ENCODE peak calls at places on chromosomes 2 and 18, in five cellular contexts. H, R, F, D and Q are unnamed samples. For H3K4me1, the result is how much of the 10 kb centered on the place peaks cover.

GRCh38 chr2:9260411-9261037 is 53.9 kb downstream of the ASAP2 start:
- DNase-seq in H (no peak), R (no peak), F (no peak), D (peak), Q (no peak)

GRCh38 chr2:54708584-54709340 is 14.7 kb upstream of the EML6 start:
- DNase-seq in H (peak), R (no peak), F (no peak), D (peak), Q (no peak)

GRCh38 chr2:230905448-230906430 is 19.3 kb downstream of the GPR55 start:
- DNase-seq in H (no peak), R (peak), F (peak), D (no peak), Q (peak)

GRCh38 chr2:237791977-237792727 is 6.4 kb upstream of the RBM44 start:
- DNase-seq in H (peak), R (peak), F (no peak), D (no peak), Q (no peak)

GRCh38 chr2:68734688-68735525 is at the start of gene ARHGAP25:
- DNase-seq in H (no peak), R (no peak), F (no peak), D (no peak), Q (peak)

GRCh38 chr2:190572251-190572650 is 37.7 kb upstream of the NEMP2 start:
- DNase-seq in H (no peak), R (no peak), F (no peak), D (no peak), Q (no peak)

GRCh38 chr2:54331095-54331835 is 75.2 kb upstream of the TSPYL6 start:
- DNase-seq in H (peak), R (no peak), F (no peak), D (no peak), Q (no peak)

GRCh38 chr2:16121986-16122390 is 181.6 kb downstream of the MYCN start:
- DNase-seq in H (no peak), R (no peak), F (no peak), D (no peak), Q (no peak)

GRCh38 chr2:64629875-64630274 is 23.8 kb downstream of the SERTAD2 start:
- DNase-seq in H (no peak), R (no peak), F (no peak), D (no peak), Q (no peak)

GRCh38 chr2:146940016-146940685 is 904.7 kb upstream of the ACVR2A start:
- DNase-seq in H (no peak), R (no peak), F (no peak), D (peak), Q (no peak)

GRCh38 chr2:236940497-236940896 is 145.2 kb upstream of the COPS8 start:
- DNase-seq in H (no peak), R (no peak), F (no peak), D (no peak), Q (no peak)

GRCh38 chr2:3480352-3481010 is 38.9 kb downstream of the ADI1 start:
- DNase-seq in H (no peak), R (peak), F (no peak), D (no peak), Q (no peak)

GRCh38 chr18:45728341-45729010 is 4.5 kb downstream of the SLC14A1 start:
- DNase-seq in H (no peak), R (no peak), F (no peak), D (no peak), Q (no peak)

GRCh38 chr2:8657423-8658062 is 24.3 kb upstream of the ID2 start:
- DNase-seq in H (no peak), R (no peak), F (no peak), D (no peak), Q (no peak)

GRCh38 chr2:173171924-173172643 is 96.4 kb downstream of the MAP3K20 start:
- DNase-seq in H (no peak), R (no peak), F (no peak), D (no peak), Q (no peak)

GRCh38 chr2:8515390-8515761 is 166.5 kb upstream of the ID2 start:
- DNase-seq in H (no peak), R (no peak), F (no peak), D (no peak), Q (peak)

GRCh38 chr2:197273485-197273884 is 37.1 kb downstream of the ANKRD44 start:
- DNase-seq in H (no peak), R (no peak), F (no peak), D (no peak), Q (no peak)

GRCh38 chr2:134229540-134229939 is 24.3 kb upstream of the MGAT5 start:
- DNase-seq in H (no peak), R (no peak), F (no peak), D (no peak), Q (no peak)
- H3K4me1 ChIP-seq in H (under half), R (under half), F (under half), D (under half), Q (under half)

GRCh38 chr2:238847841-238848565 is at the start of gene TWIST2:
- DNase-seq in H (peak), R (no peak), F (no peak), D (peak), Q (no peak)

GRCh38 chr2:238848566-238848940 is 668 bp downstream of the TWIST2 start:
- DNase-seq in H (peak), R (no peak), F (no peak), D (no peak), Q (no peak)

GRCh38 chr2:238845583-238846480 is 2.1 kb upstream of the TWIST2 start:
- DNase-seq in H (peak), R (no peak), F (no peak), D (no peak), Q (no peak)

GRCh38 chr2:238846503-238847431 is 1.1 kb upstream of the TWIST2 start:
- DNase-seq in H (peak), R (no peak), F (no peak), D (peak), Q (no peak)

GRCh38 chr2:238847432-238847801 is 468 bp upstream of the TWIST2 start:
- DNase-seq in H (peak), R (no peak), F (no peak), D (peak), Q (no peak)
- TF ChIP-seq EZH2 in H (no peak), R (no peak), F (no peak), D (no peak), Q (no peak)

GRCh38 chr2:202036601-202037037 is 3.0 kb downstream of the FZD7 start:
- DNase-seq in H (no peak), R (no peak), F (no peak), D (no peak), Q (no peak)

GRCh38 chr2:202033317-202034248 is at the start of gene FZD7:
- DNase-seq in H (peak), R (peak), F (peak), D (peak), Q (no peak)

GRCh38 chr2:202035941-202036372 is 2.3 kb downstream of the FZD7 start:
- DNase-seq in H (no peak), R (no peak), F (no peak), D (no peak), Q (no peak)

GRCh38 chr2:202034249-202035088 is 814 bp downstream of the FZD7 start:
- DNase-seq in H (no peak), R (no peak), F (peak), D (peak), Q (no peak)

DNA sequence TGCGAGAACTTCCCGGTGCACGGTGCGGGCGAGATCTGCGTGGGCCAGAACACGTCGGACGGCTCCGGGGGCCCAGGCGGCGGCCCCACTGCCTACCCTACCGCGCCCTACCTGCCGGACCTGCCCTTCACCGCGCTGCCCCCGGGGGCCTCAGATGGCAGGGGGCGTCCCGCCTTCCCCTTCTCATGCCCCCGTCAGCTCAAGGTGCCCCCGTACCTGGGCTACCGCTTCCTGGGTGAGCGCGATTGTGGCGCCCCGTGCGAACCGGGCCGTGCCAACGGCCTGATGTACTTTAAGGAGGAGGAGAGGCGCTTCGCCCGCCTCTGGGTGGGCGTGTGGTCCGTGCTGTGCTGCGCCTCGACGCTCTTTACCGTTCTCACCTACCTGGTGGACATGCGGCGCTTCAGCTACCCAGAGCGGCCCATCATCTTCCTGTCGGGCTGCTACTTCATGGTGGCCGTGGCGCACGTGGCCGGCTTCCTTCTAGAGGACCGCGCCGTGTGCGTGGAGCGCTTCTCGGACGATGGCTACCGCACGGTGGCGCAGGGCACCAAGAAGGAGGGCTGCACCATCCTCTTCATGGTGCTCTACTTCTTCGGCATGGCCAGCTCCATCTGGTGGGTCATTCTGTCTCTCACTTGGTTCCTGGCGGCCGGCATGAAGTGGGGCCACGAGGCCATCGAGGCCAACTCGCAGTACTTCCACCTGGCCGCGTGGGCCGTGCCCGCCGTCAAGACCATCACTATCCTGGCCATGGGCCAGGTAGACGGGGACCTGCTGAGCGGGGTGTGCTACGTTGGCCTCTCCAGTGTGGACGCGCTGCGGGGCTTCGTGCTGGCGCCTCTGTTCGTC is 1.7 kb downstream of the FZD7 start:
- DNase-seq in H (peak), R (no peak), F (no peak), D (no peak), Q (no peak)
- H3K4me1 ChIP-seq in H (under half), R (under half), F (under half), D (under half), Q (under half)

GRCh38 chr2:176117162-176117822 is 714 bp downstream of the HOXD10 start:
- DNase-seq in H (no peak), R (no peak), F (no peak), D (no peak), Q (no peak)
- TF ChIP-seq EZH2 in H (peak), R (peak), F (no peak), D (peak), Q (no peak)